ENCODE peak calls at places on chromosomes 6 and 20, in four cellular contexts. R is left colon, D is globus pallidus, F is GM23338. O is an unnamed sample.

GRCh38 chr6:70108230-70108629 is 194.7 kb downstream of the COL9A1 start:
- DNase-seq in R (no peak), D (peak; percentile 53), F (peak; percentile 57), O (peak; percentile 59)

GRCh38 chr20:34980543-34981213 is 25.0 kb downstream of the MYH7B start:
- DNase-seq in R (peak; percentile 65), D (no peak), F (peak; percentile 50), O (no peak)

GRCh38 chr20:38935967-38936407 is 9.8 kb downstream of the FAM83D start:
- DNase-seq in R (no peak), D (no peak), F (no peak), O (no peak)

GRCh38 chr6:63269470-63269869 is 50.3 kb downstream of the LGSN start:
- DNase-seq in R (no peak), D (no peak), F (no peak), O (no peak)

GRCh38 chr6:109449064-109449788 is 6.3 kb downstream of the MICAL1 start:
- DNase-seq in R (no peak), D (no peak), F (no peak), O (no peak)

GRCh38 chr6:109867009-109867969 is 110.8 kb upstream of the GPR6 start:
- DNase-seq in R (peak; percentile 10), D (peak; percentile 92), F (no peak), O (peak; percentile 81)

GRCh38 chr20:14717124-14718004 is 380.0 kb upstream of the FLRT3 start:
- DNase-seq in R (no peak), D (no peak), F (no peak), O (no peak)

GRCh38 chr20:58310291-58310782 is 822 bp downstream of the RAB22A start:
- DNase-seq in R (no peak), D (no peak), F (peak; percentile 8), O (no peak)

GRCh38 chr6:137089305-137089704 is 44.5 kb upstream of the IL20RA start:
- DNase-seq in R (peak; percentile 69), D (no peak), F (peak; percentile 23), O (no peak)

GRCh38 chr20:24488800-24489175 is 19.4 kb downstream of the SYNDIG1 start:
- DNase-seq in R (no peak), D (no peak), F (no peak), O (no peak)

GRCh38 chr20:348972-349841 is 2.3 kb downstream of the NRSN2 start:
- DNase-seq in R (no peak), D (no peak), F (no peak), O (no peak)

GRCh38 chr6:121800047-121800446 is 364.6 kb downstream of the GJA1 start:
- DNase-seq in R (no peak), D (no peak), F (no peak), O (no peak)

GRCh38 chr6:165245287-165245686 is 64.1 kb downstream of the C6orf118 start:
- DNase-seq in R (no peak), D (peak; percentile 57), F (peak; percentile 30), O (peak; percentile 35)

GRCh38 chr6:2661651-2662050 is 89.1 kb downstream of the MYLK4 start:
- DNase-seq in R (no peak), D (no peak), F (no peak), O (no peak)

GRCh38 chr6:37125779-37126553 is 44.0 kb upstream of the PIM1 start:
- DNase-seq in R (no peak), D (no peak), F (peak; percentile 98), O (no peak)

GRCh38 chr20:38434310-38434741 is 802 bp downstream of the SNHG17 start:
- DNase-seq in R (peak; percentile 30), D (no peak), F (peak; percentile 21), O (no peak)

GRCh38 chr20:42844751-42845150 is 345.0 kb downstream of the PTPRT start:
- DNase-seq in R (no peak), D (no peak), F (no peak), O (no peak)

GRCh38 chr6:125094563-125094962 is 59.0 kb upstream of the TPD52L1 start:
- DNase-seq in R (no peak), D (peak; percentile 14), F (no peak), O (no peak)

O was measured in midbrain.